ENCODE peak calls at places on chromosomes 5 and 9, in seven cellular contexts. V is esophagus squamous epithelium, K is EH, I is SW 1271, C is thyroid gland, Z is T-helper 22 cell, P is heart right ventricle. Y is an unnamed sample.

GRCh38 chr5:154923441-154924430 is 14.3 kb downstream of the GEMIN5 start:
- DNase-seq in C (no peak), V (no peak), Z (no peak), I (no peak), K (peak), P (no peak), Y (peak)

GRCh38 chr9:35553670-35554543 is 51.2 kb upstream of the TESK1 start:
- DNase-seq in Z (no peak), P (peak), I (peak), V (no peak), K (peak), C (peak), Y (peak)

GRCh38 chr9:137640862-137641261 is 22.1 kb downstream of the EHMT1 start:
- DNase-seq in I (no peak), K (no peak), P (no peak), C (no peak), Z (no peak), V (no peak), Y (no peak)

GRCh38 chr5:146553446-146553845 is 37.5 kb upstream of the GPR151 start:
- DNase-seq in P (no peak), Z (no peak), V (no peak), I (no peak), K (no peak), C (no peak), Y (no peak)

GRCh38 chr5:95417971-95418370 is 26.8 kb downstream of the FAM81B start:
- DNase-seq in V (no peak), I (no peak), K (peak), Z (no peak), P (no peak), C (no peak), Y (peak)

GRCh38 chr5:139767960-139768359 is 27.6 kb upstream of the PSD2 start:
- DNase-seq in P (no peak), I (no peak), C (peak), Z (no peak), V (no peak), K (no peak), Y (no peak)

GRCh38 chr9:21837501-21837900 is 35.1 kb downstream of the MTAP start:
- DNase-seq in K (no peak), Z (no peak), C (peak), I (no peak), P (no peak), V (no peak), Y (no peak)

GRCh38 chr9:135214054-135214640 is 126.7 kb downstream of the OLFM1 start:
- DNase-seq in P (no peak), Z (no peak), C (no peak), V (no peak), I (no peak), K (no peak), Y (no peak)

GRCh38 chr9:137300607-137301085 is 1.4 kb downstream of the NRARP start:
- DNase-seq in K (no peak), I (no peak), C (peak), Z (no peak), P (peak), V (no peak), Y (no peak)

GRCh38 chr9:93296889-93297480 is 113.0 kb downstream of the WNK2 start:
- DNase-seq in C (no peak), P (no peak), K (no peak), V (no peak), I (no peak), Z (no peak), Y (no peak)

GRCh38 chr9:132873403-132873802 is 4.7 kb downstream of the AK8 start:
- DNase-seq in I (no peak), K (no peak), P (no peak), V (no peak), C (no peak), Z (no peak), Y (no peak)

GRCh38 chr9:109599131-109599530 is 101.0 kb upstream of the PTPN3 start:
- DNase-seq in P (no peak), V (no peak), Z (no peak), K (no peak), I (no peak), C (no peak), Y (no peak)

GRCh38 chr5:66877843-66878242 is 281.6 kb downstream of the MAST4 start:
- DNase-seq in P (no peak), C (peak), I (no peak), Z (no peak), V (no peak), K (peak), Y (peak)

GRCh38 chr5:12861891-12862290 is 957.6 kb upstream of the CTNND2 start:
- DNase-seq in C (no peak), V (no peak), Z (no peak), K (no peak), P (no peak), I (no peak), Y (no peak)

GRCh38 chr9:27377147-27377807 is 80.3 kb upstream of the EQTN start:
- DNase-seq in P (no peak), C (no peak), K (no peak), I (no peak), Z (no peak), V (no peak), Y (peak)

GRCh38 chr5:147756566-147756965 is 26.0 kb downstream of the JAKMIP2 start:
- DNase-seq in V (no peak), K (no peak), Z (no peak), P (no peak), C (no peak), I (no peak), Y (no peak)

Y was measured in bronchial epithelial cell.